ENCODE peak calls at places on chromosomes 4 and X, in eight cellular contexts. L, R, G, Z, T, W, P and B are unnamed samples.

GRCh38 chr4:83112239-83112638 is 2.3 kb downstream of the PLAC8 start:
- DNase-seq in R (no peak), G (no peak), P (no peak), T (no peak), Z (no peak), L (no peak), W (no peak), B (no peak)

GRCh38 chr4:41977709-41978108 is 3.8 kb upstream of the DCAF4L1 start:
- DNase-seq in G (peak; percentile 26), Z (no peak), T (peak; percentile 61), W (peak; percentile 6), P (peak; percentile 51), L (no peak), R (no peak), B (peak; percentile 14)

GRCh38 chrX:12685541-12685940 is 105.7 kb upstream of the PRPS2 start:
- DNase-seq in R (no peak), P (no peak), Z (no peak), T (no peak), W (peak; percentile 31), L (no peak), G (no peak), B (no peak)

GRCh38 chr4:17469931-17470674 is 41.8 kb downstream of the QDPR start:
- DNase-seq in L (no peak), T (peak; percentile 26), R (no peak), W (peak; percentile 35), P (no peak), Z (no peak), G (no peak), B (no peak)

GRCh38 chr4:87819281-87819919 is 13.4 kb upstream of the MEPE start:
- DNase-seq in W (peak; percentile 37), G (peak; percentile 75), L (peak; percentile 27), T (peak; percentile 73), P (peak; percentile 79), Z (no peak), R (peak; percentile 18), B (peak; percentile 60)

GRCh38 chr4:184329235-184330007 is 111.7 kb upstream of the ENPP6 start:
- DNase-seq in G (no peak), L (no peak), Z (no peak), R (no peak), W (peak; percentile 38), T (no peak), P (no peak), B (no peak)

GRCh38 chrX:8726031-8726652 is 5.8 kb downstream of the ANOS1 start:
- DNase-seq in W (no peak), Z (no peak), P (peak; percentile 18), G (no peak), L (peak; percentile 34), R (no peak), T (peak; percentile 71), B (no peak)

GRCh38 chrX:24154490-24155034 is 5.0 kb downstream of the ZFX start:
- DNase-seq in R (no peak), T (peak; percentile 59), L (peak; percentile 81), Z (no peak), P (peak; percentile 53), G (no peak), W (no peak), B (no peak)

GRCh38 chrX:119870626-119871131 is 854 bp downstream of the RNF113A start:
- DNase-seq in G (no peak), W (peak; percentile 15), Z (no peak), P (peak; percentile 56), R (peak; percentile 37), L (peak; percentile 62), T (peak; percentile 43), B (no peak)

GRCh38 chr4:139555073-139555704 is 830 bp downstream of the SETD7 start:
- DNase-seq in T (peak; percentile 93), G (peak; percentile 61), R (peak; percentile 80), Z (peak; percentile 98), P (peak; percentile 96), W (peak; percentile 96), L (peak; percentile 96), B (peak; percentile 73)

GRCh38 chrX:103630171-103630511 is 1.4 kb downstream of the TCEAL1 start:
- DNase-seq in L (no peak), T (no peak), Z (no peak), P (no peak), R (no peak), G (no peak), W (no peak), B (no peak)

GRCh38 chr4:10117424-10118354 is 1.1 kb upstream of the WDR1 start:
- DNase-seq in R (peak; percentile 41), P (peak; percentile 39), W (peak; percentile 59), L (no peak), T (peak; percentile 38), Z (no peak), G (no peak), B (no peak)

GRCh38 chr4:72552447-72552846 is 16.6 kb downstream of the ADAMTS3 start:
- DNase-seq in T (no peak), R (no peak), Z (no peak), G (no peak), W (no peak), L (no peak), P (no peak), B (no peak)
- H3K4me3 ChIP-seq in T (no peak overlapping the region), R (no peak overlapping the region), Z (no peak overlapping the region), G (no peak overlapping the region), W (no peak overlapping the region), L (no peak overlapping the region), P (no peak overlapping the region), B (no peak overlapping the region)

DNA sequence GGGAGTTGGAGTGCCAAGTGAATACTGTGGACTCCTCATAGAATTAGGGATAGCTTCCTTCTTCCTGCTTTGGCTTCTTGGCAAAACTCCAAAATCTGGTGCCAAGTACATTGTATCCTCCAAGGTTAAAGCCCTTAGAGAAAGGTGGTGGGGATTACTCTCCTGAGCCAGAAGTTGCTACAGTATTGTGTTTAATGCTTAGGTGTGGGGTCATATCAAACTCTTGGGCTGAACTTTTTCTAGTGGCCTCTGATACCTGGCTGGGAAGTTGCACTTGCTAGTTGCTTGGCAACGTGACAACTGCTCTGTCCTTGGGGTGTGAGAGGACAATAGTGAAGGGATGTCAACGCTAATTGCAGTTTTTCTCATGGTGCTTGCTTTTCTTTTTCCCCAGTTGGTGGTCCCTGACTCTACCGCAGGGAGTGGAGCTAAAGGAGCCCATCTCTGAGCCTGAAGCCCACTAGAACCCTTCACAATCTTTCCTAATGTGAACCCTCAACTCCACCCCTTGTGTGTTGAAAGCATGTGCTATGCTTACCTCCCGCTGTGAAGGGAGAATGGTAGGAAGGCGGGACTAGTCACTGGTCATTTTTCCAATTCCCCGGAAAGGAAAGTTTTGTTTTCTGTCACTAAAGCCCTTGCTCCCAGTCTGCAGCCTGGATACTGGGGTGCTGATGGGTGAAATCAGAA is 35.5 kb downstream of the DLG3 start:
- DNase-seq in P (no peak), R (peak; percentile 45), W (peak; percentile 23), Z (no peak), T (peak; percentile 12), G (no peak), L (peak; percentile 26), B (no peak)
- H3K4me3 ChIP-seq in P (no peak overlapping the region), R (no peak overlapping the region), W (no peak overlapping the region), Z (no peak overlapping the region), T (no peak overlapping the region), G (no peak overlapping the region), L (peak overlapping the region; percentile 7), B (no peak overlapping the region)

DNA sequence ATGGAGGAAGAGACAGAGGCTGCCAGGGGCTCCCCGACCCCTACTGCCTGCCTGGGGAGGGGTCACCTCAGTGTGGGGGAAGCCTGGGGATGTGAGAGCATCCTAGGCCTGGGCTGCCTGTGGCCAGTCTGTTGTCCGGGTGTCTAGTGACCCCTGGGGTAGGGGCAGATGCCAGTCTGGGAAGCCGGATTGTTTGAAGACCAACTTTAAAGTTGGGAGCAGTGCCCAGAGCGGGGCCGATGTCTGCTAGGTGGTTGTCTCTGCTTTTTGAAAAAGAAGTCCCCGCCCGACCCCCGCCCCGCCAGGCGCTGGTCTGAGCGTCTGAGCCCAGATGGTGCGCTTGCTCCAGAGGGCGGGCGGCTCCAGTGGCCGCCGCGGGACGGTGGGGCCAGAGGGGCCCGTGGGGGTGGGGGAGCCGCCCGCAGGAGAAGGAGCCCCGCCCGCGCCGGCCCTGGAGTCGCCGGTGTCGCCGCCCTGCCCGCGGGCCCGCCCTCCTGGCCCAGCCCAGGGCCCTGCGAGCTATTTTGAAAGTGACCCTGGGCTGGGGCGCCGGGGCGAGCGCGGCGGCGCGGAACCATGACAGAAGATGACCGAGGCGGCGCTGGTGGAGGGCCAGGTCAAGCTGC is at the start of gene DOK7:
- DNase-seq in W (no peak), G (no peak), T (no peak), L (peak; percentile 44), R (peak; percentile 71), P (peak; percentile 17), Z (no peak), B (no peak)
- H3K4me3 ChIP-seq in W (peak within 1 kb of the TSS; percentile 19), G (no peak within 1 kb of the TSS), T (no peak within 1 kb of the TSS), L (no peak within 1 kb of the TSS), R (peak within 1 kb of the TSS; percentile 49), P (peak within 1 kb of the TSS; percentile 51), Z (no peak within 1 kb of the TSS), B (peak within 1 kb of the TSS; percentile 45)

GRCh38 chrX:30971761-30972603 is 82.9 kb upstream of the TAB3 start:
- DNase-seq in Z (no peak), L (peak; percentile 63), G (peak; percentile 53), W (peak; percentile 60), T (peak; percentile 58), P (peak; percentile 66), R (peak; percentile 56), B (no peak)

GRCh38 chrX:30961805-30962204 is 72.8 kb upstream of the TAB3 start:
- DNase-seq in T (no peak), L (no peak), R (no peak), W (no peak), Z (no peak), G (no peak), P (no peak), B (no peak)

GRCh38 chrX:30965751-30966150 is 76.7 kb upstream of the TAB3 start:
- DNase-seq in T (no peak), Z (no peak), W (no peak), L (no peak), R (no peak), G (no peak), P (no peak), B (no peak)

DNA sequence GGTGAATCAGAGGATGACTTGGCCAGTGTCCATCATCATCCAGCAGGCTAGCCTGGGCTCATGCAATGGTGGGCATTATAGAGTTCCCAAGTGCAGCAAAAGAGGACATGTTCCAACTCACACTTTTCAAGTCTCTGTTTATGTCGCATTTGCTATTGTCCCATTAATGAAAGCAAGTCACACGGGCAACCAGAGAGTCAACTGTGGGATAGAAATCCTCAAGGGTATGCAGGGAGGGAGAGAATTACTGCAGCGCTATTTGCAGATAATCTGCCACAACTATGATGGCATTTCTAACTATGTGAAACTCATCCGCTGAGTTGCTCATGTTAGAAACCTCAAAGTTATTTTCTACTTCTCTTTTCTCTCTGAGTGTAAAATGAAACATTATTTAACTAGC is 78.5 kb upstream of the TAB3 start:
- DNase-seq in T (no peak), G (no peak), W (no peak), Z (no peak), P (no peak), L (no peak), R (no peak), B (no peak)
- H3K4me3 ChIP-seq in T (no peak overlapping the region), G (no peak overlapping the region), W (no peak overlapping the region), Z (no peak overlapping the region), P (no peak overlapping the region), L (no peak overlapping the region), R (no peak overlapping the region), B (no peak overlapping the region)

GRCh38 chrX:139692908-139693307 is 15.1 kb downstream of the MCF2 start:
- DNase-seq in Z (no peak), W (no peak), T (no peak), R (no peak), P (peak; percentile 3), G (no peak), L (no peak), B (no peak)
- H3K4me3 ChIP-seq in Z (no peak overlapping the region), W (no peak overlapping the region), T (peak overlapping the region; percentile 36), R (no peak overlapping the region), P (peak overlapping the region; percentile 60), G (no peak overlapping the region), L (peak overlapping the region; percentile 67), B (no peak overlapping the region)